ENCODE peak calls at places on chromosomes 5 and 9, in five cellular contexts. One of them, this sample, is unnamed.

GRCh38 chr5:119397518-119398380 is 41.9 kb downstream of the TNFAIP8 start:
- DNase-seq in heart left ventricle: no peak
- DNase-seq in CD4-positive, alpha-beta T cell: no peak
- DNase-seq in activated T-helper 1 cell treated with Interleukin-2 at 50 U/mL for 16 hours: no peak
- DNase-seq in left colon: no peak
- DNase-seq in this sample: no peak

GRCh38 chr5:137743031-137743640 is 7.2 kb upstream of the KLHL3 start:
- DNase-seq in activated T-helper 1 cell treated with Interleukin-2 at 50 U/mL for 16 hours: no peak
- DNase-seq in CD4-positive, alpha-beta T cell: peak; percentile 44
- DNase-seq in heart left ventricle: peak; percentile 44
- DNase-seq in left colon: peak; percentile 50
- DNase-seq in this sample: peak; percentile 84

GRCh38 chr5:437281-437771 is 5.7 kb upstream of the EXOC3 start:
- DNase-seq in CD4-positive, alpha-beta T cell: no peak
- DNase-seq in activated T-helper 1 cell treated with Interleukin-2 at 50 U/mL for 16 hours: no peak
- DNase-seq in heart left ventricle: no peak
- DNase-seq in left colon: peak; percentile 17
- DNase-seq in this sample: no peak

GRCh38 chr5:125194901-125195300 is 448.5 kb upstream of the ZNF608 start:
- DNase-seq in left colon: no peak
- DNase-seq in CD4-positive, alpha-beta T cell: no peak
- DNase-seq in activated T-helper 1 cell treated with Interleukin-2 at 50 U/mL for 16 hours: no peak
- DNase-seq in heart left ventricle: no peak
- DNase-seq in this sample: no peak

GRCh38 chr5:146754621-146755020 is 123.9 kb downstream of the PPP2R2B start:
- DNase-seq in left colon: no peak
- DNase-seq in activated T-helper 1 cell treated with Interleukin-2 at 50 U/mL for 16 hours: no peak
- DNase-seq in heart left ventricle: no peak
- DNase-seq in CD4-positive, alpha-beta T cell: no peak
- DNase-seq in this sample: no peak

GRCh38 chr5:171226096-171226495 is 83.0 kb upstream of the TLX3 start:
- DNase-seq in left colon: no peak
- DNase-seq in heart left ventricle: no peak
- DNase-seq in CD4-positive, alpha-beta T cell: no peak
- DNase-seq in activated T-helper 1 cell treated with Interleukin-2 at 50 U/mL for 16 hours: no peak
- DNase-seq in this sample: no peak

GRCh38 chr5:100505984-100506670 is 29.0 kb upstream of the FAM174A start:
- DNase-seq in activated T-helper 1 cell treated with Interleukin-2 at 50 U/mL for 16 hours: no peak
- DNase-seq in heart left ventricle: no peak
- DNase-seq in CD4-positive, alpha-beta T cell: no peak
- DNase-seq in left colon: no peak
- DNase-seq in this sample: no peak

GRCh38 chr9:107397076-107398049 is 92.2 kb downstream of the KLF4 start:
- DNase-seq in left colon: no peak
- DNase-seq in activated T-helper 1 cell treated with Interleukin-2 at 50 U/mL for 16 hours: no peak
- DNase-seq in CD4-positive, alpha-beta T cell: no peak
- DNase-seq in heart left ventricle: no peak
- DNase-seq in this sample: peak; percentile 8

GRCh38 chr9:792331-793260 is 48.9 kb upstream of the DMRT1 start:
- DNase-seq in left colon: no peak
- DNase-seq in activated T-helper 1 cell treated with Interleukin-2 at 50 U/mL for 16 hours: no peak
- DNase-seq in heart left ventricle: no peak
- DNase-seq in CD4-positive, alpha-beta T cell: no peak
- DNase-seq in this sample: peak; percentile 14

GRCh38 chr5:180102636-180103035 is 31.1 kb upstream of the RNF130 start:
- DNase-seq in CD4-positive, alpha-beta T cell: no peak
- DNase-seq in left colon: no peak
- DNase-seq in activated T-helper 1 cell treated with Interleukin-2 at 50 U/mL for 16 hours: no peak
- DNase-seq in heart left ventricle: no peak
- DNase-seq in this sample: no peak

GRCh38 chr9:125558453-125559084 is 148.4 kb downstream of the MAPKAP1 start:
- DNase-seq in left colon: peak; percentile 37
- DNase-seq in CD4-positive, alpha-beta T cell: peak; percentile 37
- DNase-seq in heart left ventricle: peak; percentile 57
- DNase-seq in activated T-helper 1 cell treated with Interleukin-2 at 50 U/mL for 16 hours: peak; percentile 4
- DNase-seq in this sample: peak; percentile 72

GRCh38 chr5:54310433-54311177 is at the start of gene ARL15:
- DNase-seq in CD4-positive, alpha-beta T cell: peak; percentile 97
- DNase-seq in heart left ventricle: peak; percentile 100
- DNase-seq in left colon: peak; percentile 98
- DNase-seq in activated T-helper 1 cell treated with Interleukin-2 at 50 U/mL for 16 hours: peak; percentile 96
- DNase-seq in this sample: peak; percentile 95

GRCh38 chr5:5995819-5996218 is 382.5 kb downstream of the MED10 start:
- DNase-seq in activated T-helper 1 cell treated with Interleukin-2 at 50 U/mL for 16 hours: no peak
- DNase-seq in left colon: no peak
- DNase-seq in heart left ventricle: no peak
- DNase-seq in CD4-positive, alpha-beta T cell: no peak
- DNase-seq in this sample: no peak

GRCh38 chr9:96457266-96457665 is 7.3 kb downstream of the HABP4 start:
- DNase-seq in CD4-positive, alpha-beta T cell: no peak
- DNase-seq in activated T-helper 1 cell treated with Interleukin-2 at 50 U/mL for 16 hours: no peak
- DNase-seq in left colon: no peak
- DNase-seq in heart left ventricle: no peak
- DNase-seq in this sample: no peak

GRCh38 chr5:126920291-126920690 is 110.1 kb downstream of the MARCHF3 start:
- DNase-seq in left colon: no peak
- DNase-seq in heart left ventricle: peak; percentile 48
- DNase-seq in CD4-positive, alpha-beta T cell: no peak
- DNase-seq in activated T-helper 1 cell treated with Interleukin-2 at 50 U/mL for 16 hours: no peak
- DNase-seq in this sample: no peak

GRCh38 chr5:52794519-52794918 is 6.8 kb downstream of the ITGA1 start:
- DNase-seq in activated T-helper 1 cell treated with Interleukin-2 at 50 U/mL for 16 hours: no peak
- DNase-seq in left colon: no peak
- DNase-seq in heart left ventricle: no peak
- DNase-seq in CD4-positive, alpha-beta T cell: no peak
- DNase-seq in this sample: no peak

GRCh38 chr5:143061161-143061945 is 291.2 kb downstream of the ARHGAP26 start:
- DNase-seq in CD4-positive, alpha-beta T cell: no peak
- DNase-seq in activated T-helper 1 cell treated with Interleukin-2 at 50 U/mL for 16 hours: no peak
- DNase-seq in left colon: no peak
- DNase-seq in heart left ventricle: no peak
- DNase-seq in this sample: no peak

GRCh38 chr5:43401827-43402226 is 10.4 kb downstream of the CCL28 start:
- DNase-seq in heart left ventricle: no peak
- DNase-seq in left colon: no peak
- DNase-seq in CD4-positive, alpha-beta T cell: no peak
- DNase-seq in activated T-helper 1 cell treated with Interleukin-2 at 50 U/mL for 16 hours: no peak
- DNase-seq in this sample: no peak

GRCh38 chr9:133656211-133657119 is 20.3 kb downstream of the DBH start:
- DNase-seq in left colon: no peak
- DNase-seq in heart left ventricle: no peak
- DNase-seq in activated T-helper 1 cell treated with Interleukin-2 at 50 U/mL for 16 hours: peak; percentile 50
- DNase-seq in CD4-positive, alpha-beta T cell: peak; percentile 53
- DNase-seq in this sample: peak; percentile 79

GRCh38 chr9:110106698-110107097 is 101.3 kb downstream of the C9orf152 start:
- DNase-seq in heart left ventricle: no peak
- DNase-seq in activated T-helper 1 cell treated with Interleukin-2 at 50 U/mL for 16 hours: no peak
- DNase-seq in CD4-positive, alpha-beta T cell: no peak
- DNase-seq in left colon: no peak
- DNase-seq in this sample: no peak

GRCh38 chr9:86322973-86323644 is 31.1 kb downstream of the TUT7 start:
- DNase-seq in CD4-positive, alpha-beta T cell: no peak
- DNase-seq in heart left ventricle: no peak
- DNase-seq in left colon: no peak
- DNase-seq in activated T-helper 1 cell treated with Interleukin-2 at 50 U/mL for 16 hours: no peak
- DNase-seq in this sample: no peak

GRCh38 chr9:130871395-130872057 is 25.1 kb downstream of the QRFP start:
- DNase-seq in heart left ventricle: no peak
- DNase-seq in left colon: no peak
- DNase-seq in CD4-positive, alpha-beta T cell: no peak
- DNase-seq in activated T-helper 1 cell treated with Interleukin-2 at 50 U/mL for 16 hours: no peak
- DNase-seq in this sample: no peak

GRCh38 chr9:7071916-7072315 is 314.1 kb downstream of the KDM4C start:
- DNase-seq in left colon: no peak
- DNase-seq in heart left ventricle: no peak
- DNase-seq in CD4-positive, alpha-beta T cell: no peak
- DNase-seq in activated T-helper 1 cell treated with Interleukin-2 at 50 U/mL for 16 hours: no peak
- DNase-seq in this sample: no peak

GRCh38 chr5:67897431-67897830 is 318.1 kb upstream of the PIK3R1 start:
- DNase-seq in CD4-positive, alpha-beta T cell: no peak
- DNase-seq in heart left ventricle: no peak
- DNase-seq in left colon: no peak
- DNase-seq in activated T-helper 1 cell treated with Interleukin-2 at 50 U/mL for 16 hours: no peak
- DNase-seq in this sample: no peak

GRCh38 chr9:93577045-93577939 is 908 bp downstream of the PHF2 start:
- DNase-seq in CD4-positive, alpha-beta T cell: no peak
- DNase-seq in activated T-helper 1 cell treated with Interleukin-2 at 50 U/mL for 16 hours: no peak
- DNase-seq in left colon: peak; percentile 39
- DNase-seq in heart left ventricle: peak; percentile 58
- DNase-seq in this sample: no peak

GRCh38 chr5:1551913-1552312 is 28.2 kb upstream of the LPCAT1 start:
- DNase-seq in left colon: no peak
- DNase-seq in activated T-helper 1 cell treated with Interleukin-2 at 50 U/mL for 16 hours: no peak
- DNase-seq in heart left ventricle: no peak
- DNase-seq in CD4-positive, alpha-beta T cell: no peak
- DNase-seq in this sample: no peak

GRCh38 chr5:120882042-120882775 is 418.1 kb downstream of the PRR16 start:
- DNase-seq in activated T-helper 1 cell treated with Interleukin-2 at 50 U/mL for 16 hours: no peak
- DNase-seq in CD4-positive, alpha-beta T cell: no peak
- DNase-seq in heart left ventricle: no peak
- DNase-seq in left colon: no peak
- DNase-seq in this sample: no peak

GRCh38 chr5:146560205-146560812 is 44.3 kb upstream of the GPR151 start:
- DNase-seq in activated T-helper 1 cell treated with Interleukin-2 at 50 U/mL for 16 hours: no peak
- DNase-seq in heart left ventricle: no peak
- DNase-seq in CD4-positive, alpha-beta T cell: no peak
- DNase-seq in left colon: no peak
- DNase-seq in this sample: no peak